ENCODE peak calls at places on chromosomes 12 and 14, in six cellular contexts. Y, U, G, R, O and N are unnamed samples.
A peak's percentile ranks its signal among the peaks of the same experiment; 100 is the strongest.

GRCh38 chr12:53066594-53066978 is 12.6 kb downstream of the SPRYD3 start:
- DNase-seq in Y (no peak), G (no peak), R (no peak), U (peak; percentile 39), O (no peak), N (no peak)

GRCh38 chr12:57610553-57611115 is 601 bp upstream of the ARHGEF25 start:
- DNase-seq in G (no peak), R (no peak), Y (no peak), U (peak; percentile 75), O (peak; percentile 59), N (no peak)

GRCh38 chr12:57001448-57001906 is 4.9 kb downstream of the ZBTB39 start:
- DNase-seq in U (peak; percentile 63), G (no peak), Y (peak; percentile 60), O (peak; percentile 80), R (peak; percentile 53), N (no peak)

GRCh38 chr14:100842799-100843198 is 16.9 kb downstream of the MEG3 start:
- DNase-seq in Y (peak; percentile 95), G (no peak), U (peak; percentile 21), O (no peak), R (no peak), N (no peak)

GRCh38 chr12:96219700-96220206 is 25.6 kb downstream of the ELK3 start:
- DNase-seq in G (no peak), O (no peak), R (no peak), Y (peak; percentile 98), U (no peak), N (no peak)

GRCh38 chr14:100900837-100901390 is 2.6 kb downstream of the RTL1 start:
- DNase-seq in U (no peak), O (peak; percentile 50), Y (no peak), R (peak; percentile 28), G (no peak), N (peak; percentile 79)

GRCh38 chr12:30908389-30909087 is 18.0 kb upstream of the TSPAN11 start:
- DNase-seq in O (no peak), R (peak; percentile 46), U (no peak), Y (peak; percentile 45), G (no peak), N (no peak)

GRCh38 chr12:52874573-52875435 is 26.0 kb upstream of the KRT78 start:
- DNase-seq in U (no peak), R (no peak), Y (no peak), O (no peak), G (no peak), N (no peak)

GRCh38 chr14:70884595-70885342 is 22.5 kb upstream of the PCNX1 start:
- DNase-seq in G (no peak), U (no peak), O (no peak), Y (no peak), R (no peak), N (peak; percentile 79)

GRCh38 chr12:53287741-53288216 is 7.6 kb upstream of the PFDN5 start:
- DNase-seq in R (peak; percentile 66), Y (peak; percentile 61), U (peak; percentile 67), O (peak; percentile 79), G (peak; percentile 56), N (no peak)

GRCh38 chr12:9673404-9674225 is 4.1 kb downstream of the CLEC2D start:
- DNase-seq in R (no peak), G (no peak), O (peak; percentile 42), Y (peak; percentile 92), U (peak; percentile 48), N (no peak)

GRCh38 chr12:2334291-2335088 is 281.7 kb downstream of the CACNA1C start:
- DNase-seq in Y (no peak), R (no peak), G (no peak), O (no peak), U (no peak), N (no peak)

GRCh38 chr12:111428728-111429175 is 23.0 kb downstream of the SH2B3 start:
- DNase-seq in Y (no peak), O (peak; percentile 70), R (no peak), U (no peak), G (no peak), N (no peak)

GRCh38 chr12:108840605-108841328 is 16.6 kb downstream of the SSH1 start:
- DNase-seq in G (no peak), R (no peak), Y (peak; percentile 53), U (no peak), O (no peak), N (no peak)

GRCh38 chr14:99320621-99321235 is 48.7 kb upstream of the BCL11B start:
- DNase-seq in G (no peak), U (no peak), Y (no peak), R (no peak), O (no peak), N (peak; percentile 57)

GRCh38 chr12:104190151-104190550 is 25.4 kb upstream of the TXNRD1 start:
- DNase-seq in O (no peak), U (no peak), Y (peak; percentile 52), G (no peak), R (no peak), N (no peak)

GRCh38 chr12:88490425-88490824 is 89.8 kb downstream of the KITLG start:
- DNase-seq in U (no peak), O (no peak), Y (no peak), R (no peak), G (no peak), N (no peak)

GRCh38 chr14:68628605-68629310 is 164.1 kb downstream of the ZFP36L1 start:
- DNase-seq in Y (no peak), U (no peak), O (peak; percentile 60), R (peak; percentile 88), G (no peak), N (peak; percentile 89)

GRCh38 chr14:52043690-52044089 is 25.2 kb downstream of the NID2 start:
- DNase-seq in O (peak; percentile 49), G (no peak), U (no peak), Y (peak; percentile 23), R (no peak), N (peak; percentile 89)

GRCh38 chr12:116502141-116502725 is 56.9 kb upstream of the MAP1LC3B2 start:
- DNase-seq in U (no peak), Y (no peak), R (no peak), O (no peak), G (no peak), N (no peak)

GRCh38 chr14:32514236-32514635 is 185.1 kb downstream of the AKAP6 start:
- DNase-seq in O (no peak), U (no peak), R (no peak), Y (peak; percentile 4), G (no peak), N (no peak)

GRCh38 chr14:89012272-89013097 is 188.0 kb downstream of the TTC8 start:
- DNase-seq in G (no peak), U (no peak), O (peak; percentile 25), Y (no peak), R (no peak), N (no peak)
- H3K4me3 ChIP-seq in G (no peak overlapping the region), U (no peak overlapping the region), O (peak overlapping the region; percentile 4), Y (no peak overlapping the region), R (no peak overlapping the region), N (no peak overlapping the region)

GRCh38 chr14:24238527-24239037 is 3.8 kb downstream of the TINF2 start:
- DNase-seq in U (no peak), R (no peak), G (no peak), Y (no peak), O (no peak), N (no peak)
- TF ChIP-seq POLR2A in U (no peak), R (no peak), G (no peak), Y (no peak), O (no peak), N (no peak)

DNA sequence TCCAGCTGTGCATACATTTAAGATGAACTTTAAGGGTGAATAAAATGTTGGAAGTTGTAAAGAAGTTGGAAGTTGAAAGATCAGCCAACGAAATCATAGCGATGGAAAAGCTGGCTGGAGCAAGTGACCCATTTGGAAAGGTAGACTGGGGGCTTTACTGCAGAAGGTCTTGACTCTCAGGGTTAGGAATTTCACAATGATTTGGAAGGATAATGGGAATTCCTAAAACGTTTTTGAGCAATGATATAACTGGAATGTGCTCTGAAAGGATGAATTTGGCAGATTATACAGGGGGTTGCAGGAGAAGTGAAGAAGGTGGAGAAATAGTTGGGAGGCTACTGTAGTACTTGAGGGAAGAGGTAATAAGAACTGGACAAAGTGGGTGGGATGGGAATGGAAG is 27.4 kb downstream of the EMP1 start:
- DNase-seq in R (no peak), Y (peak; percentile 52), U (no peak), O (no peak), G (no peak), N (peak; percentile 29)
- H3K4me3 ChIP-seq in R (no peak overlapping the region), Y (no peak overlapping the region), U (no peak overlapping the region), O (no peak overlapping the region), G (no peak overlapping the region), N (no peak overlapping the region)

GRCh38 chr12:12610711-12611110 is 965 bp upstream of the CREBL2 start:
- DNase-seq in Y (no peak), U (no peak), G (no peak), R (no peak), O (no peak), N (no peak)

GRCh38 chr12:12613334-12613733 is 1.7 kb downstream of the CREBL2 start:
- DNase-seq in O (no peak), U (no peak), R (no peak), G (no peak), Y (no peak), N (no peak)

GRCh38 chr12:12612403-12612802 is 727 bp downstream of the CREBL2 start:
- DNase-seq in Y (peak; percentile 80), G (no peak), U (no peak), R (no peak), O (no peak), N (no peak)

GRCh38 chr12:12609692-12610091 is 2.0 kb upstream of the CREBL2 start:
- DNase-seq in Y (no peak), O (no peak), R (no peak), G (no peak), U (no peak), N (no peak)

DNA sequence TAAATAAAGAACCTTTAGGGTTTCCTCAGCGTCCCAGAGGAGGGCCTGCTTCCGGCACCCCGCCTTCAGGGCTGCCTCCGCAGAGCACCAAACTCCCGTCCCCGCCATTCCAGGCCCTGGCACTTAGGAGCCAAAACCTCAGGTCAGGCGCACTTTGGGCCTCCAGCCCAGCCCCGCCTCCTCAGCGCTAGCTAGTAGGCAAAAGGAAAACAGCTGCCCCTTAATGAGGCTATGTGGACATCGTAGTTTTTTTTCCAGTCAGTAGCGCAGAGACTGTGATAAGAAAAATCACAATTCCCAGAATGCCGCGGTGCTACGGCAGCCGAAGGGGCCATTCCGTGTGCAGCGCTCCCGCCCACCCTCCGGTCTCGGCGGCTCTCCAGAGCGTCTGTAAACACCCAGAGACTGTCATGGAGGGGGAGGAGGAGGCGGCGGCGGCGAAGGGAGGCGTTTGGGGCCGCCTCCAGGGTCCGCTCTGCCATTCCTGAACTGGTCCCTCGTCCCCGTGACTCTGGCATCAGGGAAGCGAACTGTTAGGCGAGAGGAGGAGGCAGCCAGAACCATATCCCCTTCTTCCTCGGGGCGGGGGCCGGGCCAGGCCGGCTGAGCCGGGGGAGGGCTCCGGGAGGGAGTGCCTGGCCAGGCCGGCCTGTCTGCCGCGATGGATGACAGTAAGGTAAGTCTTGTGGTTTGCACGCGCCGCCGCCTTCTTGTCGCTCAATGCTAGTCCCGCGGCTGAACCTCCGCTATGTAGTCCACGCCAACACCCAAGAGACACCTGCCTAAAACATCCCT is at the start of gene CREBL2:
- DNase-seq in Y (peak; percentile 95), U (peak; percentile 96), G (peak; percentile 90), O (peak; percentile 93), R (peak; percentile 92), N (peak; percentile 98)
- TF ChIP-seq POLR2A in Y (peak; percentile 36), U (peak; percentile 63), G (peak; percentile 74), O (peak; percentile 88), R (peak; percentile 55), N (no peak)